ENCODE peak calls at places on chromosomes 4 and X, in four cellular contexts. Q is HEK293T, M is HepG2, P is WTC11. U is an unnamed sample.

GRCh38 chr4:112813790-112814189 is 176.8 kb downstream of the LARP7 start:
- DNase-seq in Q (no peak), M (no peak), P (no peak), U (no peak)

GRCh38 chrX:49664824-49665223 is 31.0 kb downstream of the PAGE1 start:
- DNase-seq in Q (no peak), M (no peak), P (no peak), U (no peak)

GRCh38 chr4:2489081-2489805 is 20.3 kb downstream of the RNF4 start:
- DNase-seq in Q (no peak), M (no peak), P (peak; percentile 14), U (no peak)

GRCh38 chrX:23383411-23383810 is 48.8 kb downstream of the PTCHD1 start:
- DNase-seq in Q (no peak), M (no peak), P (no peak), U (no peak)

GRCh38 chr4:1368421-1369090 is 21.5 kb downstream of the UVSSA start:
- DNase-seq in Q (no peak), M (no peak), P (peak; percentile 53), U (no peak)

GRCh38 chr4:38562751-38563198 is 101.2 kb upstream of the KLF3 start:
- DNase-seq in Q (no peak), M (peak; percentile 18), P (no peak), U (no peak)

GRCh38 chr4:13627185-13627605 is 330 bp downstream of the BOD1L1 start:
- DNase-seq in Q (peak; percentile 55), M (no peak), P (peak; percentile 29), U (no peak)

GRCh38 chr4:41748074-41748787 is at the start of gene PHOX2B:
- DNase-seq in Q (no peak), M (no peak), P (peak; percentile 33), U (no peak)

GRCh38 chr4:68896749-68897148 is 54.9 kb downstream of the UGT2A3 start:
- DNase-seq in Q (no peak), M (no peak), P (no peak), U (no peak)

GRCh38 chrX:10007604-10008003 is 40.4 kb downstream of the CLDN34 start:
- DNase-seq in Q (no peak), M (no peak), P (no peak), U (no peak)

GRCh38 chr4:21802406-21802805 is 146.2 kb downstream of the KCNIP4 start:
- DNase-seq in Q (no peak), M (no peak), P (no peak), U (no peak)

GRCh38 chrX:149079805-149080406 is 425.2 kb downstream of the IDS start:
- DNase-seq in Q (no peak), M (no peak), P (no peak), U (no peak)
- TF ChIP-seq ELF4 in Q (no peak), M (no peak), P (no peak), U (no peak)

GRCh38 chrX:53357799-53358530 is 64.5 kb downstream of the SMC1A start:
- DNase-seq in Q (no peak), M (no peak), P (peak; percentile 9), U (no peak)
- TF ChIP-seq ELF4 in Q (no peak), M (no peak), P (no peak), U (no peak)

GRCh38 chr4:71266090-71266794 is 72.6 kb upstream of the SLC4A4 start:
- DNase-seq in Q (no peak), M (no peak), P (no peak), U (no peak)
- TF ChIP-seq ELF4 in Q (no peak), M (no peak), P (no peak), U (no peak)

GRCh38 chrX:74119016-74119910 is 184.7 kb upstream of the ZCCHC13 start:
- DNase-seq in Q (no peak), M (no peak), P (no peak), U (no peak)
- TF ChIP-seq ELF4 in Q (no peak), M (no peak), P (no peak), U (no peak)

GRCh38 chrX:26649534-26649933 is 433.6 kb downstream of the MAGEB5 start:
- DNase-seq in Q (peak; percentile 15), M (peak; percentile 4), P (no peak), U (peak; percentile 14)
- TF ChIP-seq ELF4 in Q (no peak), M (no peak), P (no peak), U (no peak)

DNA sequence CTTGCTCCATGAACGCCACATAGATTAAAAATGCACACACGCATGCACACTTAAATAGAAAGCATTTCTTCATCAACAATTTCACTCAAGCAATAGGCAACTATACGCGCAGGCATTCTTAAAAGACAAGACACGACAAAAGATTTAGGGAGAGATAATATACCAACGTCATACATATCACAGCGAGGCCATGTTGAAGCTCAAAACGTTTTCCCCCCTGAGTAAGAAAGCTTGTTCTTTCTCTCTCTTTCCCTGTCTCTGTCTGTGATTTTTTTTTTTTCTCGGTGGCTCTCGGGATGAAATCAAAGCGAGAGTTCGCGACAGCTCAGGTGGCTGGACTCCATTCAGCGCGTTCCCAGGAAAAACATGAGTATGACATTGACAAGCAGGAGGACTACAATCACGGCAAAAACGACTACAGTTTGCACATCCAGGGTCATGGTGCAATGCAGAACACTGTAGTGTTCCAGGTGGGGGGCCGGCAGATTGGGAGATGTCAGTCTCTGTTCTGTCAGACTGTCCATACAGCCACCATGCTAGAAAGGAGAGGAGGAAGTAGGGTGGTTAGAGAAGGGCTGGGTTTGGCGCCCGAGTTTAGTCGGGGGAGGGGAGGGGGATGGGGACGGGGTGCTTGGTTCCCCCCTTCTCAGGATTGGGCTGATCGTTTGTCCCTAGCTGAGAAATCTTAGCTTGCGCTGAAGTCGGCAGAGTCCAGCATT is 30.7 kb downstream of the ARHGEF9 start:
- DNase-seq in Q (no peak), M (no peak), P (no peak), U (no peak)
- TF ChIP-seq ELF4 in Q (no peak), M (no peak), P (no peak), U (no peak)

GRCh38 chrX:110210417-110211139 is 107.3 kb downstream of the AMMECR1 start:
- DNase-seq in Q (no peak), M (peak; percentile 10), P (no peak), U (no peak)
- TF ChIP-seq ELF4 in Q (no peak), M (no peak), P (no peak), U (no peak)

DNA sequence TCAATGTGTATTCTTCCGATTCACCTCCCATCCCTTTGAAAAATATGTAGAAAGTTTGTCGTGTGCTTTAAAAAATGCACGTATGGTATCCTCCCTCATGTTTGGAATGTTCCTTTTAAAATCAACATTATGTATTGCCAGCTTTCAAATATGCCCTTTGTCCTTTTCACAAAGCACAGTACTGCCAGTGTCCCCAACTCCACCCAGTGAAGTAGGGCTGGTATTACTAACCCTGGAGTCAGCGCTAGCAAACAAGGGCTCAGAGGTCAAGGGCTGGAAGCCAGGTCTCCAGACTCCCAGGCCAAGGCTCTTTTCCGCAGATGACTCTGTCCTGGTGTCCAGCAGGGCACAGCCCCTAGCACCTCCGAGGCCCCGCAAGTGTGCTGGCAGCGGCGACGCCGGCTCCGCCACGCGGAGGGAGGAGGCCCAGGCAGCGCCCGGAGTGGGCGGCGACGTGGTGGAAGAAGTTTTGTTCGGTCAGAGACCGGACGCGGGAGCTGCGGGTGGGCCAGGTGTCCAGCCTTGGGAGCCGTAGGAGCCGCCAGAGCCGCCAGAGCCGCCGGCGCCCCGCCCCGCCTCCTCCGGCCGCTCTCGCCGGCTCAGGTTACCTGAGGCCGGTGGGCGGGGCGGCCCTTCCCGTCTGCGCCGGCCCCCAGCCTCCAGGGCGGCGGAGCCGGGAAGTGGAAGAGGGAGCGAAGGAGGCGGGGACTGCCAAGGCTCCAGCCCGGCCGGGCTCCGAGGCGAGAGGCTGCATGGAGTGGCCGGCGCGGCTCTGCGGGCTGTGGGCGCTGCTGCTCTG is at the start of gene IL13RA1:
- DNase-seq in Q (peak; percentile 91), M (peak; percentile 93), P (peak; percentile 80), U (peak; percentile 88)
- TF ChIP-seq ELF4 in Q (no peak), M (no peak), P (no peak), U (no peak)

U was measured in K562.